ENCODE peak calls at places on chromosome 9, in four cellular contexts. H, I, S and E are unnamed samples.

GRCh38 chr9:110623462-110624025 is 44.0 kb upstream of the SVEP1 start:
- DNase-seq in H (peak; percentile 16), I (peak; percentile 51), S (peak; percentile 55), E (peak; percentile 66)

GRCh38 chr9:83062011-83062652 is 810 bp downstream of the RASEF start:
- DNase-seq in H (no peak), I (peak; percentile 60), S (no peak), E (no peak)

GRCh38 chr9:118734696-118735095 is 634.5 kb downstream of the BRINP1 start:
- DNase-seq in H (no peak), I (no peak), S (no peak), E (no peak)

GRCh38 chr9:120931278-120932085 is 4.9 kb upstream of the TRAF1 start:
- DNase-seq in H (no peak), I (no peak), S (no peak), E (no peak)

GRCh38 chr9:134172198-134173126 is 8.1 kb upstream of the RNU6ATAC start:
- DNase-seq in H (no peak), I (no peak), S (no peak), E (no peak)

GRCh38 chr9:22052376-22052945 is 43.4 kb upstream of the CDKN2B start:
- DNase-seq in H (no peak), I (no peak), S (peak; percentile 56), E (peak; percentile 75)

GRCh38 chr9:22147818-22148573 is 138.9 kb upstream of the CDKN2B start:
- DNase-seq in H (no peak), I (no peak), S (peak; percentile 55), E (peak; percentile 60)

GRCh38 chr9:14344846-14345585 is 31.1 kb upstream of the NFIB start:
- DNase-seq in H (no peak), I (no peak), S (no peak), E (no peak)

GRCh38 chr9:82152181-82152580 is 163.6 kb downstream of the SPATA31D1 start:
- DNase-seq in H (no peak), I (no peak), S (no peak), E (no peak)

GRCh38 chr9:113808391-113809191 is 67.5 kb upstream of the ZNF618 start:
- DNase-seq in H (no peak), I (peak; percentile 42), S (no peak), E (peak; percentile 26)

GRCh38 chr9:109277451-109277850 is 43.4 kb downstream of the EPB41L4B start:
- DNase-seq in H (no peak), I (no peak), S (peak; percentile 33), E (no peak)

GRCh38 chr9:112020680-112021596 is 124.3 kb downstream of the UGCG start:
- DNase-seq in H (no peak), I (no peak), S (peak; percentile 13), E (peak; percentile 19)

GRCh38 chr9:122788831-122789230 is at the start of gene OR5C1:
- DNase-seq in H (no peak), I (no peak), S (no peak), E (no peak)

GRCh38 chr9:98240475-98240874 is 15.0 kb downstream of the TBC1D2 start:
- DNase-seq in H (peak; percentile 48), I (no peak), S (no peak), E (no peak)

GRCh38 chr9:119963798-119964372 is 594.6 kb upstream of the BRINP1 start:
- DNase-seq in H (no peak), I (peak; percentile 74), S (peak; percentile 39), E (peak; percentile 33)

GRCh38 chr9:131015112-131015511 is 6.1 kb downstream of the LAMC3 start:
- DNase-seq in H (peak; percentile 60), I (no peak), S (no peak), E (no peak)

GRCh38 chr9:28121353-28121752 is 548.1 kb upstream of the C9orf72 start:
- DNase-seq in H (no peak), I (no peak), S (no peak), E (no peak)

GRCh38 chr9:121201045-121201737 is 478 bp downstream of the RAB14 start:
- DNase-seq in H (peak; percentile 78), I (peak; percentile 64), S (no peak), E (no peak)

GRCh38 chr9:134912126-134912840 is 5.4 kb downstream of the FCN1 start:
- DNase-seq in H (no peak), I (no peak), S (no peak), E (no peak)

GRCh38 chr9:75161116-75161857 is 73.0 kb downstream of the OSTF1 start:
- DNase-seq in H (no peak), I (no peak), S (no peak), E (no peak)

GRCh38 chr9:35114921-35115341 is 731 bp downstream of the ATOSB start:
- DNase-seq in H (no peak), I (peak; percentile 54), S (no peak), E (no peak)

GRCh38 chr9:23492126-23493002 is 333.7 kb downstream of the ELAVL2 start:
- DNase-seq in H (no peak), I (no peak), S (peak; percentile 31), E (no peak)

GRCh38 chr9:130606887-130607582 is 27.7 kb downstream of the FUBP3 start:
- DNase-seq in H (no peak), I (no peak), S (no peak), E (no peak)

DNA sequence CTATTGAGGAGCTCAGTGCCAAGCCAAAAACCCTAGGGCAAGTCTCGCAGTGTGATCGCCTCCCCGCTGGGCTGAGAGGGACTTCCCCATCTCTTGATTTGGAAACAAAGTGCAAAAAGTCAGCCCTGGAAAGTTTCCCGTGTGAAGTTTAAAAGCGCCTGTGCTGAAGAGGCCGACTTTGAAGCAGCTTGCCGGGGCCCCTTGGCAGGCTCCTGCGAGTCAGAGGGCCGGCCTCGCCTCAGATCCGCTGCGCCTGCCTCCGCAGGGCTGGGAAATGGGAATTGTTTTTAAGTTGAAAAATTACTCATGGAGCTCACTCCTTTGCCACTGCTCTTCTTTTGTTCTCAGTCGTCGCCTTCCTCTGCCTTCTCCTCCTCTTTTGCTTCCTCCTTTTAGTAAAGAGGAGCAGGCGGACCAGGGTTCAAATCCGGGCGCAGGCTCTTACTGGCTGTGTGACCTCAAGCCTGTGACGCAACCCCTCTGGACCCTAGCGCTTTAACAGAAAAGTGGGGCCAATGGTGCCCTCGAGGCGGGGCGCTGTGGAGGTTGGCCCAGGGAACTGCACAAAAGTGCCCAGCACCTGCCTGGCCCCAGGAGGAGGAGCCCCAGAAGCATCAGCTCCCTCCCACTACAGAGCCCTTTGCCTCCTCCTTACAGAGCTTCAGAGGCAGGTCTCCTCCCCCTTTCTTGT is 14.7 kb upstream of the LHX2 start:
- DNase-seq in H (no peak), I (peak; percentile 65), S (no peak), E (no peak)
- TF ChIP-seq FOSL1 in H (no peak), I (no peak), S (no peak), E (no peak)

GRCh38 chr9:2622361-2623045 is 916 bp downstream of the VLDLR start:
- DNase-seq in H (no peak), I (peak; percentile 55), S (no peak), E (no peak)
- TF ChIP-seq CTCF in H (no peak), I (no peak), S (peak; percentile 33), E (no peak)

DNA sequence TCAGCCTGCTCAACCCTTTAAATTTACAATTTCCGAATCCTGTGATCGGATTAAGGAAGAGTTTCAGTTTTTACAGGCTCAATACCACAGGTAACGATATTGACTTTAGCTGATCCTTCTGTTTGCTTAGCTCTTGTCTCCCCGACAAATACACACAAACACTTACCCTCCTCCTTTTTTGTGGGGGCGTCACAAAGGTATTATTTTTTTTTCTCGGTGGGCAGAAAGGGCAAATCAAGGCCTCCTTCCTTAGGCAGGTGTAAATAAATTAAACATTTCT is 1.9 kb downstream of the TLE4 start:
- DNase-seq in H (no peak), I (no peak), S (no peak), E (no peak)
- TF ChIP-seq SP1 in H (no peak), I (no peak), S (no peak), E (no peak)

DNA sequence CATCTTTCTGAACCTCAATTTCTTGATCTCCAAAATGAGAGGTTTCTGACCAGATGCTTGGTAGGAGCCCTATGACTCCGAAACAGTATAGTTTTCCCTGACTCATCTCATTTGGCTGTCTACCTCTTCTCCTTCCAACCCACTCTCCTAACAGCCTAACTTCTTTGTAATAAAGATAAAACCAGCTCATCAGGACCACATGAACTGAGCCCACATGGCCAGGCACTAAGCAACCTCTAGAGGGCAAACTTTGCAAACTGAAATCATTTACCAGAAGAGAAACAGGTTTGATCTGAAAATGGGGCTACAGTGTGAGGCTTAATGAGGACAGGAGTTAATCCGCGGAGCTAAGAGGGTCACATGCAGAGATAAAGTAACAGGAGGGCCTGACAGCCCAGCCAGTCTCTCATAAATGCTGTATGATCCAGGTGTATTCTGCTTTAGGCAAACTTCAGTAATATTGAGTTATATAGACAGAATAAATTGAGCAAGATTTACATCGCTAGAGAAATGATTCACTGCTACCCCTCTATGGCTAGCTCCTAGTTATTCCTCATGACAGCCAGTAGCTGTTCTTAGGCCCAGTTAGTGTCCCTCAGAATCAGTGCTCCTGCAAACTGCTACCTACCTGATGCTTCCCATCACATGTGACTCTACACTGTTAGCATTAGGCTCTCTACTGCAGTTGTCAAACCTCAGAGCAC is 64.6 kb downstream of the ABCA1 start:
- DNase-seq in H (peak; percentile 42), I (no peak), S (peak; percentile 59), E (peak; percentile 44)
- TF ChIP-seq FOSL1 in H (no peak), I (no peak), S (no peak), E (no peak)

GRCh38 chr9:128393171-128393761 is 22.1 kb downstream of the URM1 start:
- DNase-seq in H (no peak), I (peak; percentile 79), S (no peak), E (no peak)
- TF ChIP-seq CTCF in H (no peak), I (no peak), S (no peak), E (no peak)

GRCh38 chr9:106450549-106450948 is 412.4 kb upstream of the ZNF462 start:
- DNase-seq in H (no peak), I (no peak), S (no peak), E (no peak)
- TF ChIP-seq SP1 in H (no peak), I (no peak), S (no peak), E (no peak)